ENCODE peak calls at places on chromosome 21, in four cellular contexts. Q is A549, V is Peyer's patch, A is IMR-90. F is an unnamed sample.

GRCh38 chr21:25700741-25701140 is 34.0 kb downstream of the ATP5PF start:
- DNase-seq in V (no peak), Q (no peak), A (no peak), F (no peak)

GRCh38 chr21:15455819-15456462 is 273.8 kb upstream of the USP25 start:
- DNase-seq in Q (no peak), V (peak; percentile 88), A (no peak), F (peak; percentile 27)

GRCh38 chr21:29309703-29310102 is 11.0 kb downstream of the BACH1 start:
- DNase-seq in A (no peak), Q (no peak), V (no peak), F (no peak)

GRCh38 chr21:18461743-18462142 is 58.2 kb upstream of the TMPRSS15 start:
- DNase-seq in Q (no peak), V (no peak), A (no peak), F (no peak)

GRCh38 chr21:28986677-28987076 is 6.0 kb downstream of the LTN1 start:
- DNase-seq in V (no peak), Q (no peak), A (no peak), F (peak; percentile 36)

GRCh38 chr21:28867401-28867800 is 125.3 kb downstream of the LTN1 start:
- DNase-seq in V (no peak), A (peak; percentile 39), Q (no peak), F (no peak)

GRCh38 chr21:35102488-35103407 is 53.6 kb upstream of the RUNX1 start:
- DNase-seq in A (peak; percentile 33), Q (no peak), V (peak; percentile 72), F (peak; percentile 37)

GRCh38 chr21:29245104-29245643 is 53.5 kb upstream of the BACH1 start:
- DNase-seq in A (peak; percentile 61), Q (no peak), V (no peak), F (no peak)

GRCh38 chr21:43824250-43824882 is 35.0 kb downstream of the RRP1 start:
- DNase-seq in V (no peak), Q (peak; percentile 9), A (peak; percentile 62), F (no peak)

GRCh38 chr21:26844258-26845065 is 747 bp downstream of the ADAMTS1 start:
- DNase-seq in A (peak; percentile 22), Q (peak; percentile 33), V (no peak), F (peak; percentile 59)

GRCh38 chr21:31457675-31458074 is 113.6 kb upstream of the TIAM1 start:
- DNase-seq in A (no peak), Q (peak; percentile 1), V (no peak), F (peak; percentile 41)

GRCh38 chr21:43600642-43601397 is 58.5 kb downstream of the HSF2BP start:
- DNase-seq in Q (peak; percentile 72), A (peak; percentile 95), V (no peak), F (no peak)

GRCh38 chr21:15422761-15423160 is 307.0 kb upstream of the USP25 start:
- DNase-seq in A (peak; percentile 2), V (no peak), Q (no peak), F (peak; percentile 65)

GRCh38 chr21:31660134-31660565 is 657 bp downstream of the SOD1 start:
- DNase-seq in A (no peak), Q (no peak), V (no peak), F (peak; percentile 43)

GRCh38 chr21:25767921-25768320 is 33.1 kb downstream of the GABPA start:
- DNase-seq in A (no peak), Q (no peak), V (no peak), F (no peak)

GRCh38 chr21:32605469-32605868 is 6.7 kb downstream of the CFAP298 start:
- DNase-seq in A (no peak), V (no peak), Q (no peak), F (no peak)

GRCh38 chr21:14273736-14274538 is 58.0 kb downstream of the RBM11 start:
- DNase-seq in V (peak; percentile 94), A (no peak), Q (no peak), F (peak; percentile 77)

GRCh38 chr21:34126269-34126668 is 52.9 kb downstream of the MRPS6 start:
- DNase-seq in A (peak; percentile 53), Q (no peak), V (no peak), F (no peak)

GRCh38 chr21:34122047-34122446 is 48.7 kb downstream of the MRPS6 start:
- DNase-seq in Q (no peak), A (no peak), V (no peak), F (no peak)

GRCh38 chr21:33686386-33686785 is 44.1 kb downstream of the ITSN1 start:
- DNase-seq in A (no peak), Q (no peak), V (no peak), F (no peak)

GRCh38 chr21:28761709-28762356 is 230.8 kb downstream of the LTN1 start:
- DNase-seq in Q (no peak), V (no peak), A (peak; percentile 52), F (no peak)

GRCh38 chr21:33943293-33943692 is 27.7 kb upstream of the ATP5PO start:
- DNase-seq in V (no peak), A (no peak), Q (no peak), F (no peak)

GRCh38 chr21:32378956-32379355 is 13.9 kb downstream of the URB1 start:
- DNase-seq in Q (no peak), A (no peak), V (no peak), F (no peak)

GRCh38 chr21:26499475-26499874 is 73.6 kb downstream of the CYYR1 start:
- DNase-seq in Q (no peak), A (no peak), V (no peak), F (no peak)

GRCh38 chr21:25790122-25790951 is 55.6 kb downstream of the GABPA start:
- DNase-seq in V (no peak), Q (peak; percentile 44), A (peak; percentile 41), F (no peak)

GRCh38 chr21:33791058-33791457 is 124.5 kb downstream of the ATP5PO start:
- DNase-seq in A (no peak), Q (no peak), V (no peak), F (no peak)

GRCh38 chr21:24514081-24514733 is 1093.1 kb downstream of the MRPL39 start:
- DNase-seq in V (no peak), Q (peak; percentile 0), A (peak; percentile 27), F (no peak)

GRCh38 chr21:31520506-31521163 is 138.9 kb upstream of the SOD1 start:
- DNase-seq in A (peak; percentile 19), V (no peak), Q (no peak), F (no peak)

GRCh38 chr21:29557200-29557599 is 258.5 kb downstream of the BACH1 start:
- DNase-seq in A (no peak), V (no peak), Q (no peak), F (no peak)

GRCh38 chr21:15005391-15005790 is 59.4 kb downstream of the NRIP1 start:
- DNase-seq in A (peak; percentile 38), V (no peak), Q (no peak), F (peak; percentile 58)

GRCh38 chr21:21816778-21817177 is 818.6 kb downstream of the NCAM2 start:
- DNase-seq in A (no peak), Q (no peak), V (no peak), F (no peak)

GRCh38 chr21:29487154-29487553 is 188.4 kb downstream of the BACH1 start:
- DNase-seq in V (no peak), A (no peak), Q (no peak), F (no peak)

GRCh38 chr21:33841561-33841960 is 74.0 kb downstream of the ATP5PO start:
- DNase-seq in V (no peak), A (no peak), Q (no peak), F (no peak)

GRCh38 chr21:34865922-34866271 is 183.2 kb downstream of the RUNX1 start:
- DNase-seq in V (no peak), A (no peak), Q (no peak), F (no peak)

GRCh38 chr21:45079351-45079750 is 5.0 kb downstream of the ADARB1 start:
- DNase-seq in A (no peak), V (no peak), Q (no peak), F (no peak)
- H3K27ac ChIP-seq in A (peak overlapping the region; percentile 64), V (peak overlapping the region; percentile 57), Q (no peak overlapping the region), F (no peak overlapping the region)

DNA sequence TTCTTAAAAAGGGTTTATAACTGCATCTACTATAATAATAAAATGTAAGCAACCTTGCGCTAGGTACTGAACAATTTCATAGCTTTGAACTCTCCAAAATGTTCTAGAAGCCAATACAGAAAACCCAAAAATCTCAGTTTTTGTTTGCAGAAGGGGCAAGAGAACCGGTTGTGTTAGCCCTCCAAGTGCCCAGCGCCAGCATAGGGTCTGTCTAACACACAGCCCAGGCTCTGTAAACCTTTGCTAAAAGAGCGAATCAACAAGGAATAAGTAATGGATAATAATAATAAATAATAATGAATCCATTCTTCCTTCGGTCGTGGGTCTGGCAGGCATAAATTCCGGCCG is 333 bp upstream of the CHAF1B start:
- DNase-seq in A (no peak), V (no peak), Q (no peak), F (no peak)
- H3K4me3 ChIP-seq in A (peak overlapping the region; percentile 77), V (peak overlapping the region; percentile 62), Q (peak overlapping the region; percentile 81), F (peak overlapping the region; percentile 75)

DNA sequence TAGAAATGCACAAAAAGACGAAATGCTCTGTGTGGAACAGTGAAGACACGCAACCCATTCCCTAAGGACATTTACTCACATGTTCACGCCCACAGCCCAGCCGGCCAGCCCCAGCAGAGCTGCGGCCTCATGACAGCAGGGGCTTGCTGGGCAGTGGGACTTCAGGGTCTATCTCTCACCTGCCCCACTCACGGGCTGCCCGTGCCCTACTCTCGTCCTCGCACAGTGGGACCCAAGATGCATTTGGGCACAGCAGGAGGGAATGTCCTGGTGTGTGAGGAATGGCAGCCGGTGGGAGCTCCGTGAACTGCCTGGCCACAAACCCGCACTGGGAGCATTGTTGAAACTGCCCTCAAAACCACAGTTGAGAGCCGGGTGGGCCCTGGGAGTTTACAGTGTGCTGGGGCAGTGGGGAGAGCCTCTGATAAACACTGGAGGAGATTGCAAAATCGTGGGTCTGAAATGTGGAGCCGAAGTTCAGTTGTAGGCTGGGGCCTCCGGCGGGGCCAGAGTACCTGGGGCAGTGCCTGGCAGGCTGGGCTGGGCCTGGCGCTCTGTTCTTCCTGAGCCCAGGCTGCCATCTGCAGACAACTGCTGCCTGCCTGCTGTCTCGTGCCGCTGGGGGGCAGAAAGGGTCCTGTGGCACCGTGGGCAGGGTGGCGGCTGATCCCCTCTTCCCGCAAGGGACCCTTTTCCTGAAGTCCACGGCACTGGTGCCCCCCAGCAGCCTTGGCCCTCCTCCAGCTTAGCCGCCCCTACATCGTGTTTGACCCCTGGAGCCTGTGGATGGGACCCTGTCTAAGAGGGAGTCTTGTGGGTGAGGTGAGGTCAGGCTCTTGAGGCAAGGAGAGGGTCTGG is 20.7 kb upstream of the POFUT2 start:
- DNase-seq in A (peak; percentile 88), Q (no peak), V (peak; percentile 73), F (no peak)
- TF ChIP-seq POLR2A in A (no peak), Q (no peak), V (no peak), F (no peak)

GRCh38 chr21:16912075-16912474 is 600.8 kb upstream of the CXADR start:
- DNase-seq in A (peak; percentile 22), Q (no peak), V (no peak), F (no peak)
- H3K27ac ChIP-seq in A (no peak overlapping the region), Q (no peak overlapping the region), V (no peak overlapping the region), F (peak overlapping the region; percentile 66)

GRCh38 chr21:46152939-46153258 is 2.5 kb downstream of the FTCD start:
- DNase-seq in Q (no peak), V (no peak), A (no peak), F (no peak)
- H3K4me3 ChIP-seq in Q (no peak overlapping the region), V (no peak overlapping the region), A (no peak overlapping the region), F (no peak overlapping the region)